ENCODE peak calls at places on chromosomes 16 and 17, in four cellular contexts. One of them, this sample, is unnamed.

GRCh38 chr17:60525347-60525623 is 757 bp downstream of the APPBP2 start:
- DNase-seq in K562: no peak
- DNase-seq in breast epithelium: no peak
- DNase-seq in transverse colon: no peak
- DNase-seq in this sample: no peak

GRCh38 chr17:57892820-57893595 is 43.2 kb upstream of the MRPS23 start:
- DNase-seq in transverse colon: peak
- DNase-seq in breast epithelium: peak
- DNase-seq in K562: no peak
- DNase-seq in this sample: no peak

GRCh38 chr17:70096861-70097260 is 21.8 kb downstream of the KCNJ16 start:
- DNase-seq in transverse colon: no peak
- DNase-seq in K562: no peak
- DNase-seq in breast epithelium: no peak
- DNase-seq in this sample: no peak

GRCh38 chr17:57806083-57806830 is 43.6 kb downstream of the MRPS23 start:
- DNase-seq in transverse colon: no peak
- DNase-seq in K562: no peak
- DNase-seq in breast epithelium: no peak
- DNase-seq in this sample: no peak

GRCh38 chr17:27256225-27257030 is 37.5 kb upstream of the WSB1 start:
- DNase-seq in K562: no peak
- DNase-seq in transverse colon: no peak
- DNase-seq in breast epithelium: no peak
- DNase-seq in this sample: peak

GRCh38 chr17:46862949-46863348 is 11.6 kb downstream of the WNT9B start:
- DNase-seq in transverse colon: no peak
- DNase-seq in breast epithelium: no peak
- DNase-seq in K562: peak
- DNase-seq in this sample: no peak

GRCh38 chr17:63550816-63551639 is 751 bp downstream of the DCAF7 start:
- DNase-seq in transverse colon: peak
- DNase-seq in breast epithelium: peak
- DNase-seq in K562: peak
- DNase-seq in this sample: no peak

GRCh38 chr16:15907863-15908478 is 19.6 kb upstream of the CEP20 start:
- DNase-seq in K562: peak
- DNase-seq in transverse colon: peak
- DNase-seq in breast epithelium: no peak
- DNase-seq in this sample: no peak

GRCh38 chr16:72285324-72285723 is 113.4 kb upstream of the PMFBP1 start:
- DNase-seq in K562: no peak
- DNase-seq in transverse colon: no peak
- DNase-seq in breast epithelium: no peak
- DNase-seq in this sample: no peak

GRCh38 chr17:76732734-76733617 is 4.2 kb downstream of the SRSF2 start:
- DNase-seq in breast epithelium: no peak
- DNase-seq in K562: no peak
- DNase-seq in transverse colon: no peak
- DNase-seq in this sample: no peak

GRCh38 chr17:44961921-44962350 is 6.2 kb downstream of the C1QL1 start:
- DNase-seq in breast epithelium: no peak
- DNase-seq in K562: peak
- DNase-seq in transverse colon: no peak
- DNase-seq in this sample: no peak

GRCh38 chr16:12239953-12240485 is 263.5 kb downstream of the SNX29 start:
- DNase-seq in K562: no peak
- DNase-seq in transverse colon: no peak
- DNase-seq in breast epithelium: no peak
- DNase-seq in this sample: no peak

GRCh38 chr17:53896047-53896446 is 73.3 kb downstream of the KIF2B start:
- DNase-seq in breast epithelium: no peak
- DNase-seq in K562: no peak
- DNase-seq in transverse colon: no peak
- DNase-seq in this sample: no peak

GRCh38 chr17:37429442-37429841 is 22.8 kb downstream of the TADA2A start:
- DNase-seq in K562: no peak
- DNase-seq in breast epithelium: no peak
- DNase-seq in transverse colon: no peak
- DNase-seq in this sample: no peak

GRCh38 chr17:62303476-62303875 is 76.9 kb upstream of the EFCAB3 start:
- DNase-seq in breast epithelium: no peak
- DNase-seq in K562: no peak
- DNase-seq in transverse colon: no peak
- DNase-seq in this sample: no peak

GRCh38 chr17:78014651-78015050 is 56.1 kb downstream of the TNRC6C start:
- DNase-seq in K562: no peak
- DNase-seq in breast epithelium: no peak
- DNase-seq in transverse colon: no peak
- DNase-seq in this sample: no peak

GRCh38 chr17:41486809-41487530 is 2.7 kb downstream of the KRT36 start:
- DNase-seq in breast epithelium: no peak
- DNase-seq in transverse colon: peak
- DNase-seq in K562: peak
- DNase-seq in this sample: peak

GRCh38 chr17:48546187-48546923 is 1.4 kb upstream of the HOXB2 start:
- DNase-seq in transverse colon: no peak
- DNase-seq in breast epithelium: no peak
- DNase-seq in K562: no peak
- DNase-seq in this sample: no peak

GRCh38 chr17:61757168-61757567 is 106.2 kb downstream of the BRIP1 start:
- DNase-seq in K562: no peak
- DNase-seq in breast epithelium: no peak
- DNase-seq in transverse colon: no peak
- DNase-seq in this sample: no peak

GRCh38 chr16:50457979-50458461 is 89.2 kb upstream of the BRD7 start:
- DNase-seq in breast epithelium: no peak
- DNase-seq in K562: no peak
- DNase-seq in transverse colon: no peak
- DNase-seq in this sample: no peak

GRCh38 chr17:83194761-83195329 is 115.4 kb downstream of the METRNL start:
- DNase-seq in transverse colon: no peak
- DNase-seq in breast epithelium: peak
- DNase-seq in K562: no peak
- DNase-seq in this sample: peak

GRCh38 chr17:17813725-17814095 is 23.1 kb downstream of the SREBF1 start:
- DNase-seq in transverse colon: no peak
- DNase-seq in K562: no peak
- DNase-seq in breast epithelium: no peak
- DNase-seq in this sample: no peak

GRCh38 chr16:86946981-86947380 is 368.6 kb downstream of the FOXL1 start:
- DNase-seq in K562: no peak
- DNase-seq in breast epithelium: no peak
- DNase-seq in transverse colon: no peak
- DNase-seq in this sample: no peak

GRCh38 chr17:12512712-12513355 is 152.9 kb upstream of the MYOCD start:
- DNase-seq in K562: no peak
- DNase-seq in breast epithelium: no peak
- DNase-seq in transverse colon: no peak
- DNase-seq in this sample: no peak

GRCh38 chr17:60720763-60721531 is 43.3 kb downstream of the BCAS3 start:
- DNase-seq in transverse colon: peak
- DNase-seq in breast epithelium: no peak
- DNase-seq in K562: peak
- DNase-seq in this sample: no peak

GRCh38 chr17:61465550-61466237 is 13.5 kb downstream of the TBX4 start:
- DNase-seq in K562: no peak
- DNase-seq in transverse colon: no peak
- DNase-seq in breast epithelium: no peak
- DNase-seq in this sample: no peak

GRCh38 chr16:50269061-50269705 is 2.8 kb downstream of the ADCY7 start:
- DNase-seq in transverse colon: no peak
- DNase-seq in breast epithelium: no peak
- DNase-seq in K562: no peak
- DNase-seq in this sample: no peak

GRCh38 chr17:30928584-30928983 is 6.8 kb downstream of the ADAP2 start:
- DNase-seq in breast epithelium: no peak
- DNase-seq in K562: no peak
- DNase-seq in transverse colon: no peak
- DNase-seq in this sample: no peak

GRCh38 chr16:27449434-27450188 is 47.6 kb downstream of the IL21R start:
- DNase-seq in transverse colon: peak
- DNase-seq in K562: no peak
- DNase-seq in breast epithelium: no peak
- DNase-seq in this sample: peak

GRCh38 chr16:54816471-54816870 is 114.2 kb upstream of the IRX5 start:
- DNase-seq in K562: no peak
- DNase-seq in transverse colon: no peak
- DNase-seq in breast epithelium: no peak
- DNase-seq in this sample: no peak

GRCh38 chr17:13561606-13562270 is 40.0 kb downstream of the HS3ST3A1 start:
- DNase-seq in transverse colon: peak
- DNase-seq in K562: no peak
- DNase-seq in breast epithelium: no peak
- DNase-seq in this sample: no peak

GRCh38 chr16:50298591-50299507 is 32.5 kb downstream of the ADCY7 start:
- DNase-seq in transverse colon: no peak
- DNase-seq in breast epithelium: no peak
- DNase-seq in K562: no peak
- DNase-seq in this sample: peak

GRCh38 chr16:53492499-53492898 is 10.5 kb downstream of the AKTIP start:
- DNase-seq in K562: no peak
- DNase-seq in transverse colon: no peak
- DNase-seq in breast epithelium: no peak
- DNase-seq in this sample: no peak

GRCh38 chr16:2724088-2724676 is 4.2 kb upstream of the PRSS27 start:
- DNase-seq in breast epithelium: no peak
- DNase-seq in transverse colon: no peak
- DNase-seq in K562: no peak
- DNase-seq in this sample: no peak

GRCh38 chr16:49482690-49483089 is 109.1 kb downstream of the C16orf78 start:
- DNase-seq in K562: no peak
- DNase-seq in transverse colon: peak
- DNase-seq in breast epithelium: no peak
- DNase-seq in this sample: no peak

GRCh38 chr16:31352344-31353115 is 2.4 kb upstream of the ITGAX start:
- DNase-seq in breast epithelium: no peak
- DNase-seq in K562: no peak
- DNase-seq in transverse colon: no peak
- DNase-seq in this sample: peak

GRCh38 chr16:2507052-2507678 is 6.6 kb upstream of the ATP6V0C start:
- DNase-seq in transverse colon: peak
- DNase-seq in K562: no peak
- DNase-seq in breast epithelium: no peak
- DNase-seq in this sample: peak

GRCh38 chr17:28759296-28759865 is 15.6 kb downstream of the TRAF4 start:
- DNase-seq in transverse colon: no peak
- DNase-seq in K562: no peak
- DNase-seq in breast epithelium: no peak
- DNase-seq in this sample: no peak

GRCh38 chr17:28758411-28759121 is 14.8 kb downstream of the TRAF4 start:
- DNase-seq in transverse colon: no peak
- DNase-seq in K562: no peak
- DNase-seq in breast epithelium: no peak
- DNase-seq in this sample: peak

GRCh38 chr17:28763137-28763799 is 19.5 kb downstream of the TRAF4 start:
- DNase-seq in breast epithelium: no peak
- DNase-seq in K562: no peak
- DNase-seq in transverse colon: no peak
- DNase-seq in this sample: no peak

GRCh38 chr17:28760561-28760960 is 16.8 kb downstream of the TRAF4 start:
- DNase-seq in breast epithelium: no peak
- DNase-seq in K562: no peak
- DNase-seq in transverse colon: no peak
- DNase-seq in this sample: no peak

GRCh38 chr17:28760987-28761562 is 17.3 kb downstream of the TRAF4 start:
- DNase-seq in transverse colon: peak
- DNase-seq in breast epithelium: peak
- DNase-seq in K562: no peak
- DNase-seq in this sample: no peak
- TF ChIP-seq POLR2AphosphoS5 in transverse colon: no peak
- TF ChIP-seq POLR2AphosphoS5 in breast epithelium: no peak
- TF ChIP-seq POLR2AphosphoS5 in K562: no peak
- TF ChIP-seq POLR2AphosphoS5 in this sample: peak

GRCh38 chr17:79023180-79023705 is 726 bp upstream of the C1QTNF1 start:
- DNase-seq in K562: no peak
- DNase-seq in transverse colon: peak
- DNase-seq in breast epithelium: no peak
- DNase-seq in this sample: no peak

GRCh38 chr17:79026345-79027273 is 2.6 kb downstream of the C1QTNF1 start:
- DNase-seq in transverse colon: peak
- DNase-seq in breast epithelium: peak
- DNase-seq in K562: no peak
- DNase-seq in this sample: peak

GRCh38 chr17:79022507-79022991 is 1.4 kb upstream of the C1QTNF1 start:
- DNase-seq in K562: no peak
- DNase-seq in transverse colon: no peak
- DNase-seq in breast epithelium: no peak
- DNase-seq in this sample: no peak

GRCh38 chr17:79024901-79025737 is 1.1 kb downstream of the C1QTNF1 start:
- DNase-seq in transverse colon: peak
- DNase-seq in K562: no peak
- DNase-seq in breast epithelium: no peak
- DNase-seq in this sample: peak

GRCh38 chr17:79023886-79024771 is at the start of gene C1QTNF1:
- DNase-seq in breast epithelium: no peak
- DNase-seq in K562: peak
- DNase-seq in transverse colon: peak
- DNase-seq in this sample: peak
- TF ChIP-seq POLR2AphosphoS5 in breast epithelium: no peak
- TF ChIP-seq POLR2AphosphoS5 in K562: no peak
- TF ChIP-seq POLR2AphosphoS5 in transverse colon: no peak
- TF ChIP-seq POLR2AphosphoS5 in this sample: peak

DNA sequence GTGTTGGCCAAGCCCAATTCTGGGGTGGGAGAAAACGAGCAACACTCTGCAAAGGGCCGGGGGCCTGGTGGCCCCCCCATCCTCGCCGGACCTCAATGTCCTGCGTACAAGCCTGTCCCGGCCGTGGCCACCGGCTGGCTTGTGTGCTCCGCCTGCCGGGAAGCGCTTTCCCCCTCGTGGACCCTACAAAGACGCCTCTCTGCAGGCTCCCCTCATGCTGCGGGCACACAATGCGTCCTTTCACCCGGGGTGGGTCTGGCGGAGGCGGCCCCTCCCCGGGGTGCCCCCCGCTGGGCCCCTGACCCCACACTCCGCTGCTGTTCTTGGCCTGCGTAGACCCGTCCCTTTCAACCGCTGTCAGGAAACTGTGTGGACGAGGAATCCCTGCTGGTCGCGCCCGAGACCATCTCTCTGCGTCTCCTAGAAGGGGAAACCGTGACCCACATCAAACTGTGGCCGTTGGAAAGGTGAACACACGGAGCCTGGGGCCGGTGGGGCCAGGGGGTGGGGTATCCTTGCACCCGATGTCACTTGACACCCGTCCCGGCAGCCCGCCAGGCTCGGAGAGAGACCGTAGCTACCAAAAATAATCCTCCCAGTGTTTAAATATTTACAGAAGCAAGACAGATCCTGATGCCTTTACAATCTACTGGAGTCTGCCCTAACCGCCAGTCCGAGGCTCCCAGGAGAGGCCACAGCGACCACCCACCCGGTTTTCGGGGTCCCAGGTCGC is 43.6 kb downstream of the TBC1D16 start:
- DNase-seq in K562: no peak
- DNase-seq in breast epithelium: no peak
- DNase-seq in transverse colon: peak
- DNase-seq in this sample: no peak
- TF ChIP-seq POLR2AphosphoS5 in K562: no peak
- TF ChIP-seq POLR2AphosphoS5 in breast epithelium: no peak
- TF ChIP-seq POLR2AphosphoS5 in transverse colon: no peak
- TF ChIP-seq POLR2AphosphoS5 in this sample: no peak

GRCh38 chr17:40118093-40118492 is 3.7 kb upstream of the MSL1 start:
- DNase-seq in breast epithelium: no peak
- DNase-seq in K562: no peak
- DNase-seq in transverse colon: no peak
- DNase-seq in this sample: no peak
- TF ChIP-seq POLR2AphosphoS5 in breast epithelium: no peak
- TF ChIP-seq POLR2AphosphoS5 in K562: no peak
- TF ChIP-seq POLR2AphosphoS5 in transverse colon: no peak
- TF ChIP-seq POLR2AphosphoS5 in this sample: no peak